ENCODE peak calls at places on chromosomes 7 and 10, in four cellular contexts. One of them, this sample, is unnamed. For H3K9me3 and H3K4me1, the result is how much of the 10 kb centered on the place peaks cover.

GRCh38 chr10:112738586-112739218 is 211.3 kb upstream of the TCF7L2 start:
- DNase-seq in naive thymus-derived CD4-positive, alpha-beta T cell: no peak
- DNase-seq in neural progenitor cell: peak
- DNase-seq in left ventricle myocardium inferior: no peak
- DNase-seq in this sample: no peak

GRCh38 chr10:119374236-119374635 is 166.9 kb downstream of the GRK5 start:
- DNase-seq in naive thymus-derived CD4-positive, alpha-beta T cell: no peak
- DNase-seq in neural progenitor cell: no peak
- DNase-seq in left ventricle myocardium inferior: no peak
- DNase-seq in this sample: no peak

GRCh38 chr7:38840736-38841460 is 68.1 kb downstream of the VPS41 start:
- DNase-seq in naive thymus-derived CD4-positive, alpha-beta T cell: no peak
- DNase-seq in neural progenitor cell: no peak
- DNase-seq in left ventricle myocardium inferior: no peak
- DNase-seq in this sample: no peak

GRCh38 chr10:131173484-131174210 is 137.9 kb downstream of the TCERG1L start:
- DNase-seq in naive thymus-derived CD4-positive, alpha-beta T cell: no peak
- DNase-seq in neural progenitor cell: no peak
- DNase-seq in left ventricle myocardium inferior: no peak
- DNase-seq in this sample: no peak

GRCh38 chr10:71156436-71156835 is 55.9 kb upstream of the UNC5B start:
- DNase-seq in naive thymus-derived CD4-positive, alpha-beta T cell: no peak
- DNase-seq in neural progenitor cell: no peak
- DNase-seq in left ventricle myocardium inferior: no peak
- DNase-seq in this sample: no peak

GRCh38 chr10:3666525-3667302 is 118.3 kb downstream of the KLF6 start:
- DNase-seq in naive thymus-derived CD4-positive, alpha-beta T cell: peak
- DNase-seq in neural progenitor cell: no peak
- DNase-seq in left ventricle myocardium inferior: peak
- DNase-seq in this sample: no peak

GRCh38 chr7:131336956-131337355 is 9.3 kb downstream of the MKLN1 start:
- DNase-seq in naive thymus-derived CD4-positive, alpha-beta T cell: no peak
- DNase-seq in neural progenitor cell: no peak
- DNase-seq in left ventricle myocardium inferior: no peak
- DNase-seq in this sample: no peak

GRCh38 chr7:132739271-132739955 is 163.1 kb upstream of the PLXNA4 start:
- DNase-seq in naive thymus-derived CD4-positive, alpha-beta T cell: no peak
- DNase-seq in neural progenitor cell: no peak
- DNase-seq in left ventricle myocardium inferior: no peak
- DNase-seq in this sample: no peak

GRCh38 chr7:47534322-47535032 is 47.4 kb downstream of the TNS3 start:
- DNase-seq in naive thymus-derived CD4-positive, alpha-beta T cell: no peak
- DNase-seq in neural progenitor cell: peak
- DNase-seq in left ventricle myocardium inferior: no peak
- DNase-seq in this sample: no peak

GRCh38 chr7:84848219-84848973 is 338.5 kb downstream of the SEMA3D start:
- DNase-seq in naive thymus-derived CD4-positive, alpha-beta T cell: no peak
- DNase-seq in neural progenitor cell: no peak
- DNase-seq in left ventricle myocardium inferior: no peak
- DNase-seq in this sample: no peak

GRCh38 chr7:84844771-84845170 is 342.1 kb downstream of the SEMA3D start:
- DNase-seq in naive thymus-derived CD4-positive, alpha-beta T cell: no peak
- DNase-seq in neural progenitor cell: no peak
- DNase-seq in left ventricle myocardium inferior: no peak
- DNase-seq in this sample: no peak

GRCh38 chr7:84845971-84846370 is 340.9 kb downstream of the SEMA3D start:
- DNase-seq in naive thymus-derived CD4-positive, alpha-beta T cell: no peak
- DNase-seq in neural progenitor cell: no peak
- DNase-seq in left ventricle myocardium inferior: no peak
- DNase-seq in this sample: no peak

GRCh38 chr7:84847790-84848189 is 339.1 kb downstream of the SEMA3D start:
- DNase-seq in naive thymus-derived CD4-positive, alpha-beta T cell: no peak
- DNase-seq in neural progenitor cell: no peak
- DNase-seq in left ventricle myocardium inferior: no peak
- DNase-seq in this sample: no peak

GRCh38 chr7:84847038-84847437 is 339.8 kb downstream of the SEMA3D start:
- DNase-seq in naive thymus-derived CD4-positive, alpha-beta T cell: no peak
- DNase-seq in neural progenitor cell: no peak
- DNase-seq in left ventricle myocardium inferior: no peak
- DNase-seq in this sample: no peak
- H3K9me3 ChIP-seq in naive thymus-derived CD4-positive, alpha-beta T cell: under half
- H3K9me3 ChIP-seq in neural progenitor cell: under half
- H3K9me3 ChIP-seq in left ventricle myocardium inferior: under half
- H3K9me3 ChIP-seq in this sample: under half

GRCh38 chr10:117137911-117138642 is at the start of gene VAX1:
- DNase-seq in naive thymus-derived CD4-positive, alpha-beta T cell: no peak
- DNase-seq in neural progenitor cell: peak
- DNase-seq in left ventricle myocardium inferior: no peak
- DNase-seq in this sample: no peak

GRCh38 chr10:117138838-117139580 is 939 bp upstream of the VAX1 start:
- DNase-seq in naive thymus-derived CD4-positive, alpha-beta T cell: no peak
- DNase-seq in neural progenitor cell: peak
- DNase-seq in left ventricle myocardium inferior: no peak
- DNase-seq in this sample: no peak

GRCh38 chr10:117136391-117136975 is 1.6 kb downstream of the VAX1 start:
- DNase-seq in naive thymus-derived CD4-positive, alpha-beta T cell: no peak
- DNase-seq in neural progenitor cell: peak
- DNase-seq in left ventricle myocardium inferior: no peak
- DNase-seq in this sample: no peak

GRCh38 chr10:117135480-117136140 is 2.5 kb downstream of the VAX1 start:
- DNase-seq in naive thymus-derived CD4-positive, alpha-beta T cell: no peak
- DNase-seq in neural progenitor cell: no peak
- DNase-seq in left ventricle myocardium inferior: no peak
- DNase-seq in this sample: no peak

DNA sequence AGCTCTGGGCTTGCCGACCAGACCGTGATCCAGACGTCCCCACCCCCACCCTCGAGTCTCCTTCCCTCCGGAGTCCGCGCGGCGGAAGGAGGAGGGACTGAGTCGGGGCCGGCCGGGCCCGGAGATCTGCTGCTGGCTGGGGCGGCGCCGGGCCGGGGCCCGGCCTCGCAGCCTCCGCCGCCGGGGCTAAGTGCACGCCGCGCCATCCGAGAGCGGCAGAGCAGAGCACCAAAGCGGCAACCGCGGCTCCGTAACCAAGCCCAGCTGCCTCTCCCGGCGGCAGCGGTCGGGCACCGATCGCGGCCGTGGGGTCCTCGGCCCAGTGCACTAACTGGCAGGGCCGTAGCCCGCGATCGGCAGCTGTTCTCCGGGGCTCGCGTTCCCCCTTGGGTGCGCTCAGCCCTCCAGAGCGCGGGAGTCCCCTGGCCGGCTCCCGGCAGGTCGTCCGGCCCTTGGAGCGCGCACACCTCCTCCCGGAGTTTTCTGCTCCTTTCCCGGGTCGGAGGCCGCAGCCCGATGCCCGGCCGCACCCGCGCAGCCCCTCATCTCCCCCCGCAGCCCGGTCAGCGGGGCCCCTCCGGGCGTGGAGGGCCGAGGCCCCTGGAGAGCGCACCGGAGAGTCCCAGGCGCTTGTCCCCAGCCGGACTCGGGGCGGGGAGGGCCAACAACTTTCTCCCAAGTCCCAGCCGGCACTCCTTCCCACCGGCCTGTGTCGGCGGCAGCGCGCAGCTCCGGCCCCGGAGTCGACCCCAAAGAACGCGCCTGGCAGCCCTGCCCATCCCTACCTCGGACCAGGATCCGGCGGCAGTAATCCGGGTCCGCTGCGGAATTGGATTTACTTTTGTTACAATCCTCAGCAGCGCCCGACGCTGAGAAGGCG is 799 bp downstream of the VAX1 start:
- DNase-seq in naive thymus-derived CD4-positive, alpha-beta T cell: no peak
- DNase-seq in neural progenitor cell: peak
- DNase-seq in left ventricle myocardium inferior: no peak
- DNase-seq in this sample: no peak
- H3K4me3 ChIP-seq in naive thymus-derived CD4-positive, alpha-beta T cell: no peak
- H3K4me3 ChIP-seq in neural progenitor cell: peak
- H3K4me3 ChIP-seq in left ventricle myocardium inferior: peak
- H3K4me3 ChIP-seq in this sample: peak

GRCh38 chr10:79149345-79149661 is 80.5 kb downstream of the ZMIZ1 start:
- DNase-seq in naive thymus-derived CD4-positive, alpha-beta T cell: no peak
- DNase-seq in neural progenitor cell: no peak
- DNase-seq in left ventricle myocardium inferior: no peak
- DNase-seq in this sample: no peak
- H3K4me1 ChIP-seq in naive thymus-derived CD4-positive, alpha-beta T cell: under half
- H3K4me1 ChIP-seq in neural progenitor cell: under half
- H3K4me1 ChIP-seq in left ventricle myocardium inferior: half or more
- H3K4me1 ChIP-seq in this sample: under half

DNA sequence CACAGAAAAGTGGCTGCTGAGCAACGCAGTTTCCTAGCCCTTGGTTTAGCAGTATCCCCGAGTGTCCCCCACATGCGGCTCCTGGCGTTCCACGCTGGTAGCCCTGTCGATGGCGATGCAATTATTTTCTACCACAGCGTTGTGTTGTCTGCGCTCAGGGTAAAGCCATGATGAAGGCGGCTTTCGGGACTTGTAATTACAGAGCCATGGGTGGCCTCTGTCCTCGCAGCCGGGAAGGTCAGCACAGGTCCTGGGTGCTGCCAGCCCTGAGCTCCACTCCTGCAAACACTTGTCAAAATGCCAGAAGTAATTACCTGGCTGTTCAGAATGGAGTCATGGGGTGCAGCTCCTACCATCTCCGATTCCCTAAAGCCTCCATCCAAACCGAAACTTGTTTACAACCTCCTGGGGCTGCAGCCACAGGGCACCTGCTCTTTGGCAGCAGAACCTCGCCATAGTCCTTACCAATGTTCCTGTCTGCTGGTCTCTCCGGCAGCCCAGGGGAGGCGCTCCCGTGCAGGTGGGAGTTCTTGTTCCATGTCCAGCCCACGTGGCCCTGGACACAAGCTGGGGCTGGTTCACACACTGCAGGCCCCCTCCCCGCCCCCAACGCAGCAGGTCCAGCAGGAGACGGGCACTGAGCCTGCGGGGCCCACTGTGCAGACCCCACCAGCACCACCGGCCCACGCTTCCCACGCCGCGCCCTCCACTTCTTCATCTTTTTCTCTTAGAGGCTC is 512.6 kb downstream of the PTPRN2 start:
- DNase-seq in naive thymus-derived CD4-positive, alpha-beta T cell: no peak
- DNase-seq in neural progenitor cell: no peak
- DNase-seq in left ventricle myocardium inferior: no peak
- DNase-seq in this sample: no peak
- H3K9me3 ChIP-seq in naive thymus-derived CD4-positive, alpha-beta T cell: under half
- H3K9me3 ChIP-seq in neural progenitor cell: under half
- H3K9me3 ChIP-seq in left ventricle myocardium inferior: under half
- H3K9me3 ChIP-seq in this sample: under half

GRCh38 chr10:55470840-55471239 is 669.8 kb upstream of the PCDH15 start:
- DNase-seq in naive thymus-derived CD4-positive, alpha-beta T cell: no peak
- DNase-seq in neural progenitor cell: no peak
- DNase-seq in left ventricle myocardium inferior: no peak
- DNase-seq in this sample: no peak

GRCh38 chr10:55476129-55476528 is 675.1 kb upstream of the PCDH15 start:
- DNase-seq in naive thymus-derived CD4-positive, alpha-beta T cell: no peak
- DNase-seq in neural progenitor cell: no peak
- DNase-seq in left ventricle myocardium inferior: no peak
- DNase-seq in this sample: no peak

GRCh38 chr10:55474258-55474657 is 673.2 kb upstream of the PCDH15 start:
- DNase-seq in naive thymus-derived CD4-positive, alpha-beta T cell: no peak
- DNase-seq in neural progenitor cell: no peak
- DNase-seq in left ventricle myocardium inferior: no peak
- DNase-seq in this sample: no peak
- H3K4me3 ChIP-seq in naive thymus-derived CD4-positive, alpha-beta T cell: no peak
- H3K4me3 ChIP-seq in neural progenitor cell: no peak
- H3K4me3 ChIP-seq in left ventricle myocardium inferior: no peak
- H3K4me3 ChIP-seq in this sample: no peak

DNA sequence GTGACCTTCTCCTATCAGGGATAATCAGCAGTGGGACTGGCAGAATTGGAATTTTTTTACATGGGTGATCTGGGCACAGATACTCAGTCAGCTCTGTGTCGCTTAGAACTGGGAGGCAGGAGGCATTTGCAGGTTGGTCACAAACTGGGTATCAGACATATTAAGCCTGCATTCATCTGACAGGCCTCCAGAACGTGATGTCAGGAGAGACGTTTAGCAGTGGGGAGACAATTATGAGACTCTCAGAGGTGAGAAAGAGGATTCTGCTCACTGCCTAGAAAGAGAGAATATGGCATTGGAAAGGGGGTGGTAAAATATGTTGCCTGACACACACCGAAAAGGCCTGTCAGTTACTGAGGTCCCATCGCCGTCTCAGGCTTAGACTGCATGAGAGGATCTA is 717.6 kb upstream of the GALNT17 start:
- DNase-seq in naive thymus-derived CD4-positive, alpha-beta T cell: no peak
- DNase-seq in neural progenitor cell: no peak
- DNase-seq in left ventricle myocardium inferior: no peak
- DNase-seq in this sample: no peak
- H3K4me1 ChIP-seq in naive thymus-derived CD4-positive, alpha-beta T cell: under half
- H3K4me1 ChIP-seq in neural progenitor cell: under half
- H3K4me1 ChIP-seq in left ventricle myocardium inferior: under half
- H3K4me1 ChIP-seq in this sample: under half